ENCODE peak calls at places on chromosome 21, in five cellular contexts. L is fibroblast of mammary gland, J is fibroblast of pulmonary artery, S is adrenal gland, E is bronchial epithelial cell. O is an unnamed sample.

GRCh38 chr21:25507522-25507921 is 99.8 kb downstream of the MRPL39 start:
- DNase-seq in L (peak; percentile 48), J (no peak), S (no peak), E (peak; percentile 12), O (peak; percentile 39)

GRCh38 chr21:32055305-32055704 is 182.5 kb downstream of the HUNK start:
- DNase-seq in L (no peak), J (no peak), S (no peak), E (no peak), O (no peak)

GRCh38 chr21:17371470-17371869 is 141.4 kb upstream of the CXADR start:
- DNase-seq in L (peak; percentile 75), J (peak; percentile 75), S (no peak), E (peak; percentile 53), O (peak; percentile 82)

GRCh38 chr21:17554619-17555472 is 42.0 kb downstream of the CXADR start:
- DNase-seq in L (peak; percentile 35), J (peak; percentile 12), S (peak; percentile 8), E (no peak), O (no peak)

GRCh38 chr21:30962013-30962412 is 76.3 kb downstream of the KRTAP19-8 start:
- DNase-seq in L (no peak), J (no peak), S (no peak), E (no peak), O (no peak)

GRCh38 chr21:26563977-26564503 is 9.0 kb downstream of the CYYR1 start:
- DNase-seq in L (no peak), J (no peak), S (no peak), E (no peak), O (no peak)

GRCh38 chr21:31872452-31873274 is at the start of gene HUNK:
- DNase-seq in L (peak; percentile 17), J (peak; percentile 7), S (peak; percentile 4), E (no peak), O (peak; percentile 28)

GRCh38 chr21:38621132-38621531 is 122.9 kb upstream of the ERG start:
- DNase-seq in L (no peak), J (no peak), S (no peak), E (no peak), O (no peak)

GRCh38 chr21:29849735-29850176 is 90.0 kb downstream of the GRIK1 start:
- DNase-seq in L (peak; percentile 63), J (peak; percentile 73), S (peak; percentile 64), E (peak; percentile 59), O (peak; percentile 83)

GRCh38 chr21:34844033-34844923 is 175.5 kb downstream of the CLIC6 start:
- DNase-seq in L (peak; percentile 68), J (peak; percentile 41), S (peak; percentile 73), E (peak; percentile 72), O (peak; percentile 89)

GRCh38 chr21:18387994-18388393 is 15.6 kb downstream of the TMPRSS15 start:
- DNase-seq in L (no peak), J (no peak), S (no peak), E (no peak), O (no peak)

GRCh38 chr21:25424674-25425073 is 182.6 kb downstream of the MRPL39 start:
- DNase-seq in L (no peak), J (no peak), S (no peak), E (no peak), O (no peak)

GRCh38 chr21:34992736-34993135 is 56.4 kb downstream of the RUNX1 start:
- DNase-seq in L (peak; percentile 40), J (peak; percentile 60), S (peak; percentile 13), E (peak; percentile 27), O (peak; percentile 77)

GRCh38 chr21:42839271-42840231 is 39.8 kb downstream of the WDR4 start:
- DNase-seq in L (no peak), J (no peak), S (no peak), E (no peak), O (no peak)

GRCh38 chr21:39048064-39048463 is 135.2 kb downstream of the PSMG1 start:
- DNase-seq in L (peak; percentile 15), J (peak; percentile 85), S (no peak), E (peak; percentile 97), O (peak; percentile 56)

GRCh38 chr21:38649120-38649519 is 150.8 kb upstream of the ERG start:
- DNase-seq in L (no peak), J (no peak), S (no peak), E (no peak), O (no peak)

GRCh38 chr21:38447611-38448010 is 50.7 kb downstream of the ERG start:
- DNase-seq in L (no peak), J (no peak), S (no peak), E (no peak), O (no peak)

GRCh38 chr21:34844924-34845238 is 176.1 kb downstream of the CLIC6 start:
- DNase-seq in L (no peak), J (no peak), S (no peak), E (no peak), O (no peak)

GRCh38 chr21:25607812-25608737 is 794 bp upstream of the MRPL39 start:
- DNase-seq in L (peak; percentile 82), J (peak; percentile 90), S (peak; percentile 86), E (peak; percentile 71), O (peak; percentile 92)

GRCh38 chr21:36359185-36359584 is 26.0 kb upstream of the CHAF1B start:
- DNase-seq in L (no peak), J (no peak), S (no peak), E (no peak), O (no peak)

GRCh38 chr21:25750085-25750484 is 15.3 kb downstream of the GABPA start:
- DNase-seq in L (no peak), J (no peak), S (no peak), E (no peak), O (peak; percentile 15)

GRCh38 chr21:42737969-42738590 is 84.7 kb downstream of the PDE9A start:
- DNase-seq in L (peak; percentile 40), J (peak; percentile 28), S (peak; percentile 6), E (no peak), O (peak; percentile 39)

GRCh38 chr21:45579383-45580180 is 37.3 kb upstream of the SLC19A1 start:
- DNase-seq in L (no peak), J (no peak), S (no peak), E (no peak), O (no peak)

GRCh38 chr21:35058058-35058457 is 9.0 kb upstream of the RUNX1 start:
- DNase-seq in L (no peak), J (no peak), S (no peak), E (no peak), O (no peak)

GRCh38 chr21:38741976-38742309 is 63.8 kb upstream of the ETS2 start:
- DNase-seq in L (no peak), J (no peak), S (no peak), E (no peak), O (no peak)

GRCh38 chr21:32087452-32087851 is 191.4 kb downstream of the MIS18A start:
- DNase-seq in L (no peak), J (no peak), S (no peak), E (no peak), O (no peak)

GRCh38 chr21:34881894-34882371 is 167.2 kb downstream of the RUNX1 start:
- DNase-seq in L (peak; percentile 87), J (peak; percentile 85), S (no peak), E (peak; percentile 95), O (peak; percentile 84)

GRCh38 chr21:31406510-31406909 is 62.4 kb upstream of the TIAM1 start:
- DNase-seq in L (no peak), J (no peak), S (no peak), E (no peak), O (no peak)

GRCh38 chr21:31218830-31219608 is 125.0 kb downstream of the TIAM1 start:
- DNase-seq in L (peak; percentile 93), J (peak; percentile 62), S (no peak), E (peak; percentile 91), O (peak; percentile 28)

GRCh38 chr21:16193758-16194606 is 464.2 kb downstream of the USP25 start:
- DNase-seq in L (peak; percentile 87), J (peak; percentile 88), S (peak; percentile 72), E (peak; percentile 88), O (peak; percentile 93)

GRCh38 chr21:32772281-32773047 is 909 bp upstream of the PAXBP1 start:
- DNase-seq in L (peak; percentile 15), J (peak; percentile 26), S (peak; percentile 70), E (peak; percentile 35), O (peak; percentile 43)

GRCh38 chr21:24011087-24011486 is 1596.2 kb downstream of the MRPL39 start:
- DNase-seq in L (no peak), J (no peak), S (no peak), E (no peak), O (no peak)

GRCh38 chr21:24014381-24014780 is 1592.9 kb downstream of the MRPL39 start:
- DNase-seq in L (no peak), J (no peak), S (no peak), E (no peak), O (peak; percentile 1)
- TF ChIP-seq CTCF in L (no peak), J (peak; percentile 7), S (no peak), E (no peak), O (no peak)

GRCh38 chr21:28215214-28215954 is 777.3 kb downstream of the LTN1 start:
- DNase-seq in L (peak; percentile 64), J (peak; percentile 88), S (no peak), E (peak; percentile 95), O (peak; percentile 76)

GRCh38 chr21:28213221-28213620 is 779.5 kb downstream of the LTN1 start:
- DNase-seq in L (no peak), J (no peak), S (no peak), E (no peak), O (no peak)

GRCh38 chr21:28216976-28217523 is 775.6 kb downstream of the LTN1 start:
- DNase-seq in L (no peak), J (no peak), S (no peak), E (peak; percentile 59), O (no peak)

GRCh38 chr21:28207776-28208175 is 784.9 kb downstream of the LTN1 start:
- DNase-seq in L (peak; percentile 85), J (peak; percentile 45), S (no peak), E (peak; percentile 74), O (peak; percentile 42)

DNA sequence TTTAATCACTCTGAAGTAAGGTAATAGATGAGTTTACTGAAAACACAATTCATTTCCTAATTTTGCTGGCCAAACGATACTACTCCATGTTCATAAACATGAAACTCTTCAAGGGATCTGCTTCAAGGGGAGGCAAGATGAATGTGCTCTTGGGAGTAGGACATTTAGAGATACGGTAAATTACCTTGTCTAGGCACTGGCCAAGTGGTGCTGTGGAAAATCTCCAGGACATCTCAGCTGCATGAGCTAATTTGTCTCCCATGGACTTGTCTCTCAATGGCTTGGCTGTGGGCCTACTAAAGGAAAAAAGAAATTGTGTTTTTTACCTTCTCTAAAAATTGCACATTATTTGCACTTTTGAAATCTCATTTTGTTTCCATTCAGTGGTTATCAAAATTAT is 780.6 kb downstream of the LTN1 start:
- DNase-seq in L (no peak), J (no peak), S (no peak), E (no peak), O (no peak)
- H3K4me3 ChIP-seq in L (no peak overlapping the region), J (no peak overlapping the region), S (no peak overlapping the region), E (no peak overlapping the region), O (no peak overlapping the region)

GRCh38 chr21:15063081-15063820 is 1.5 kb downstream of the NRIP1 start:
- DNase-seq in L (no peak), J (peak; percentile 24), S (no peak), E (peak; percentile 84), O (peak; percentile 48)
- TF ChIP-seq CTCF in L (no peak), J (no peak), S (no peak), E (no peak), O (peak; percentile 15)

DNA sequence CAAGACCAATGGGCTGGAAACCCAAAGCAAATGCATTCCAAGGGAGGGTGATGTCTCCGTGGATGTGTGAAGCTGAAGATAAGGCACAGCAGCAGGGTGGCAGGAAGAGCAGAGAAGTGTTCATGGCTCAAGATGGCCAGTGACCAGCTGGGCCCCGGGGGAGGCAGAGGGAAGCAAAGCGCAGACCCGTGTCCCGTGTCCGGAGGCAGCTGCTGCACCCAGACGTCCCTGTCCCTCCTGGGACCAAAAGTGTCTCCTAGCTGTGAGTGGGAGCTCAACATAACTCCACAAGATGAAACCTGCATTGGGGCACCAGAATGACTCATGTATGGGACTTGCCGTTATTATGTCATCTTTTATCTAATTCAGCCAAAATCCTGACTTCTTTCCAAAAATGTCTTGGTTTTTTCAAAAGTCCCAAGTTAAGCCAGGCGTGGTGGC is 118.2 kb downstream of the RIPK4 start:
- DNase-seq in L (peak; percentile 69), J (peak; percentile 88), S (no peak), E (peak; percentile 82), O (peak; percentile 55)
- H3K4me3 ChIP-seq in L (no peak overlapping the region), J (no peak overlapping the region), S (no peak overlapping the region), E (no peak overlapping the region), O (no peak overlapping the region)